ENCODE peak calls at places on chromosomes 1 and 21, in four cellular contexts. One of them, this sample, is unnamed.

GRCh38 chr1:37655274-37655673 is 20.6 kb upstream of the RSPO1 start:
- DNase-seq in hypothalamus: no peak
- DNase-seq in T-cell: no peak
- DNase-seq in PC-3: peak
- DNase-seq in this sample: no peak

GRCh38 chr1:112706505-112707216 is at the start of gene RHOC:
- DNase-seq in hypothalamus: peak
- DNase-seq in T-cell: no peak
- DNase-seq in PC-3: peak
- DNase-seq in this sample: no peak

GRCh38 chr1:102296116-102296515 is 299.4 kb upstream of the OLFM3 start:
- DNase-seq in hypothalamus: no peak
- DNase-seq in T-cell: no peak
- DNase-seq in PC-3: no peak
- DNase-seq in this sample: no peak

GRCh38 chr1:7224644-7225043 is 439.4 kb downstream of the CAMTA1 start:
- DNase-seq in hypothalamus: no peak
- DNase-seq in T-cell: no peak
- DNase-seq in PC-3: peak
- DNase-seq in this sample: no peak

GRCh38 chr1:206651958-206652890 is 16.9 kb downstream of the DYRK3 start:
- DNase-seq in hypothalamus: no peak
- DNase-seq in T-cell: no peak
- DNase-seq in PC-3: no peak
- DNase-seq in this sample: no peak

GRCh38 chr1:101738475-101738874 is 258.3 kb downstream of the OLFM3 start:
- DNase-seq in hypothalamus: no peak
- DNase-seq in T-cell: no peak
- DNase-seq in PC-3: peak
- DNase-seq in this sample: no peak

GRCh38 chr1:150516616-150517015 is 1.1 kb downstream of the FALEC start:
- DNase-seq in hypothalamus: no peak
- DNase-seq in T-cell: no peak
- DNase-seq in PC-3: no peak
- DNase-seq in this sample: no peak

GRCh38 chr1:155671750-155672149 is 16.8 kb downstream of the YY1AP1 start:
- DNase-seq in hypothalamus: no peak
- DNase-seq in T-cell: no peak
- DNase-seq in PC-3: no peak
- DNase-seq in this sample: no peak

GRCh38 chr1:153649137-153649866 is 9.2 kb upstream of the SNAPIN start:
- DNase-seq in hypothalamus: no peak
- DNase-seq in T-cell: peak
- DNase-seq in PC-3: no peak
- DNase-seq in this sample: no peak

GRCh38 chr21:46600978-46601377 is 3.9 kb downstream of the S100B start:
- DNase-seq in hypothalamus: no peak
- DNase-seq in T-cell: no peak
- DNase-seq in PC-3: no peak
- DNase-seq in this sample: no peak

GRCh38 chr1:22872971-22873664 is 99.5 kb downstream of the LACTBL1 start:
- DNase-seq in hypothalamus: no peak
- DNase-seq in T-cell: no peak
- DNase-seq in PC-3: no peak
- DNase-seq in this sample: no peak

GRCh38 chr1:172976222-172977041 is 74.3 kb downstream of the TNFSF18 start:
- DNase-seq in hypothalamus: no peak
- DNase-seq in T-cell: no peak
- DNase-seq in PC-3: peak
- DNase-seq in this sample: no peak

GRCh38 chr1:232600430-232601258 is 29.3 kb downstream of the SIPA1L2 start:
- DNase-seq in hypothalamus: no peak
- DNase-seq in T-cell: no peak
- DNase-seq in PC-3: no peak
- DNase-seq in this sample: no peak

GRCh38 chr1:26786437-26787380 is 1.0 kb upstream of the PIGV start:
- DNase-seq in hypothalamus: no peak
- DNase-seq in T-cell: no peak
- DNase-seq in PC-3: peak
- DNase-seq in this sample: peak

GRCh38 chr1:18974005-18974404 is 17.5 kb upstream of the IFFO2 start:
- DNase-seq in hypothalamus: no peak
- DNase-seq in T-cell: no peak
- DNase-seq in PC-3: no peak
- DNase-seq in this sample: no peak

GRCh38 chr1:241215203-241215602 is 141.8 kb downstream of the RGS7 start:
- DNase-seq in hypothalamus: no peak
- DNase-seq in T-cell: no peak
- DNase-seq in PC-3: no peak
- DNase-seq in this sample: no peak